ENCODE peak calls at places on chromosomes 5 and 9, in six cellular contexts. T, I, B, D, U and H are unnamed samples.

GRCh38 chr5:140214831-140215230 is 39.8 kb downstream of the CYSTM1 start:
- DNase-seq in T (no peak), I (peak), B (no peak), D (no peak), U (peak), H (no peak)

GRCh38 chr5:141641634-141642278 is 5.0 kb downstream of the RELL2 start:
- DNase-seq in T (peak), I (peak), B (no peak), D (no peak), U (peak), H (peak)

GRCh38 chr9:93122721-93123221 is 11.3 kb downstream of the NINJ1 start:
- DNase-seq in T (no peak), I (no peak), B (no peak), D (peak), U (no peak), H (peak)

GRCh38 chr5:147835386-147835798 is 3.9 kb upstream of the SPINK1 start:
- DNase-seq in T (no peak), I (no peak), B (no peak), D (no peak), U (peak), H (no peak)

GRCh38 chr5:16912080-16912479 is 24.0 kb downstream of the MYO10 start:
- DNase-seq in T (no peak), I (no peak), B (no peak), D (no peak), U (no peak), H (no peak)

GRCh38 chr5:95110112-95110511 is 174.8 kb downstream of the MCTP1 start:
- DNase-seq in T (no peak), I (no peak), B (no peak), D (no peak), U (no peak), H (no peak)

GRCh38 chr5:66498791-66499207 is 97.4 kb upstream of the MAST4 start:
- DNase-seq in T (no peak), I (peak), B (no peak), D (no peak), U (no peak), H (no peak)

GRCh38 chr9:33105939-33106338 is 29.5 kb upstream of the SMU1 start:
- DNase-seq in T (no peak), I (no peak), B (no peak), D (no peak), U (no peak), H (no peak)

GRCh38 chr5:97143715-97144114 is 1.3 kb upstream of the LIX1 start:
- DNase-seq in T (no peak), I (no peak), B (no peak), D (no peak), U (no peak), H (no peak)

GRCh38 chr9:7186175-7186574 is 428.4 kb downstream of the KDM4C start:
- DNase-seq in T (peak), I (peak), B (peak), D (no peak), U (no peak), H (no peak)

GRCh38 chr9:137836831-137837241 is 40.7 kb upstream of the CACNA1B start:
- DNase-seq in T (no peak), I (no peak), B (no peak), D (no peak), U (no peak), H (peak)

GRCh38 chr5:56244676-56245075 is 11.5 kb upstream of the ANKRD55 start:
- DNase-seq in T (no peak), I (no peak), B (no peak), D (no peak), U (no peak), H (no peak)

GRCh38 chr5:72815580-72816296 is 723 bp upstream of the TNPO1 start:
- DNase-seq in T (peak), I (no peak), B (no peak), D (no peak), U (no peak), H (no peak)

GRCh38 chr9:6714176-6714575 is 43.6 kb upstream of the KDM4C start:
- DNase-seq in T (no peak), I (no peak), B (no peak), D (no peak), U (no peak), H (no peak)

GRCh38 chr9:122173670-122174069 is 14.0 kb downstream of the MORN5 start:
- DNase-seq in T (no peak), I (no peak), B (no peak), D (no peak), U (no peak), H (no peak)

GRCh38 chr5:93579561-93580386 is 1.2 kb downstream of the NR2F1-AS1 start:
- DNase-seq in T (no peak), I (no peak), B (peak), D (no peak), U (peak), H (no peak)

GRCh38 chr9:70654144-70654543 is 239.7 kb upstream of the KLF9 start:
- DNase-seq in T (no peak), I (no peak), B (no peak), D (no peak), U (no peak), H (no peak)

GRCh38 chr9:7137571-7137970 is 379.8 kb downstream of the KDM4C start:
- DNase-seq in T (no peak), I (no peak), B (no peak), D (no peak), U (no peak), H (no peak)

GRCh38 chr5:80238778-80239679 is 16.8 kb downstream of the SERINC5 start:
- DNase-seq in T (no peak), I (no peak), B (no peak), D (no peak), U (peak), H (no peak)

GRCh38 chr5:125411163-125412050 is 665.0 kb upstream of the ZNF608 start:
- DNase-seq in T (no peak), I (peak), B (no peak), D (peak), U (peak), H (no peak)

GRCh38 chr5:73280821-73281746 is 108.1 kb downstream of the TMEM174 start:
- DNase-seq in T (no peak), I (no peak), B (no peak), D (no peak), U (peak), H (no peak)

GRCh38 chr9:71812385-71812784 is 44.1 kb upstream of the CEMIP2 start:
- DNase-seq in T (no peak), I (no peak), B (no peak), D (no peak), U (no peak), H (no peak)

GRCh38 chr5:69048233-69048632 is 45.6 kb upstream of the SLC30A5 start:
- DNase-seq in T (peak), I (peak), B (no peak), D (no peak), U (no peak), H (no peak)

GRCh38 chr5:35440409-35440808 is 177.3 kb upstream of the SPEF2 start:
- DNase-seq in T (no peak), I (no peak), B (no peak), D (no peak), U (no peak), H (no peak)

GRCh38 chr5:86880785-86881492 is 263.2 kb downstream of the COX7C start:
- DNase-seq in T (peak), I (peak), B (peak), D (peak), U (peak), H (peak)

GRCh38 chr5:31809037-31809910 is 170.3 kb downstream of the PDZD2 start:
- DNase-seq in T (peak), I (peak), B (peak), D (no peak), U (peak), H (peak)